ENCODE peak calls at places on chromosomes 3 and 15, in four cellular contexts. M is HepG2, T is K562, O is H1. L is an unnamed sample.

GRCh38 chr15:89828324-89829145 is 13.9 kb upstream of the ANPEP start:
- DNase-seq in O (no peak), T (no peak), M (no peak), L (no peak)

GRCh38 chr3:127639173-127640030 is 10.4 kb downstream of the PODXL2 start:
- DNase-seq in M (no peak), O (no peak), T (no peak), L (no peak)

GRCh38 chr3:124360140-124360539 is 368.2 kb upstream of the ROPN1 start:
- DNase-seq in M (no peak), T (no peak), O (no peak), L (no peak)

GRCh38 chr15:72801590-72802345 is 18.2 kb upstream of the ADPGK start:
- DNase-seq in O (no peak), T (no peak), M (no peak), L (no peak)

GRCh38 chr3:34449305-34449704 is 650.9 kb downstream of the PDCD6IP start:
- DNase-seq in M (no peak), T (no peak), O (no peak), L (no peak)

GRCh38 chr3:53491276-53491675 is 3.1 kb upstream of the CACNA1D start:
- DNase-seq in T (no peak), M (no peak), O (no peak), L (no peak)

GRCh38 chr3:160227389-160227788 is 2.2 kb downstream of the C3orf80 start:
- DNase-seq in O (no peak), M (no peak), T (no peak), L (no peak)

GRCh38 chr15:34679326-34679725 is 75.5 kb downstream of the GJD2 start:
- DNase-seq in M (no peak), O (no peak), T (no peak), L (no peak)

GRCh38 chr15:72671531-72671930 is 14.5 kb downstream of the HIGD2B start:
- DNase-seq in M (no peak), T (no peak), O (no peak), L (no peak)

GRCh38 chr15:31268911-31269784 is 57.5 kb upstream of the KLF13 start:
- DNase-seq in O (peak), T (no peak), M (no peak), L (peak)

GRCh38 chr3:57752307-57752706 is 3.8 kb upstream of the SLMAP start:
- DNase-seq in T (no peak), M (no peak), O (no peak), L (no peak)

GRCh38 chr3:42489116-42489936 is 13.1 kb upstream of the VIPR1 start:
- DNase-seq in T (no peak), M (no peak), O (peak), L (no peak)

GRCh38 chr3:113898892-113899291 is 48.9 kb upstream of the ZDHHC23 start:
- DNase-seq in O (no peak), T (no peak), M (no peak), L (no peak)

GRCh38 chr3:6750782-6751181 is 110.1 kb upstream of the GRM7 start:
- DNase-seq in M (no peak), O (no peak), T (no peak), L (no peak)

GRCh38 chr3:152257246-152258074 is 11.3 kb upstream of the MBNL1 start:
- DNase-seq in T (no peak), M (no peak), O (no peak), L (no peak)

GRCh38 chr15:99141943-99142342 is 37.1 kb downstream of the SYNM start:
- DNase-seq in O (no peak), T (no peak), M (no peak), L (no peak)

GRCh38 chr3:73623996-73624362 is 762 bp downstream of the PDZRN3 start:
- DNase-seq in M (no peak), T (no peak), O (peak), L (peak)

GRCh38 chr3:157107644-157108133 is 52.3 kb downstream of the CCNL1 start:
- DNase-seq in M (no peak), T (peak), O (no peak), L (no peak)

GRCh38 chr3:179421500-179421899 is 29.8 kb downstream of the GNB4 start:
- DNase-seq in T (peak), O (no peak), M (no peak), L (peak)

GRCh38 chr3:49882182-49882581 is 12.5 kb upstream of the CAMKV start:
- DNase-seq in M (no peak), T (no peak), O (no peak), L (no peak)

GRCh38 chr3:100893108-100893507 is 100.1 kb downstream of the ABI3BP start:
- DNase-seq in M (no peak), T (no peak), O (no peak), L (no peak)

GRCh38 chr3:156431334-156432121 is 123.4 kb downstream of the SSR3 start:
- DNase-seq in T (no peak), M (no peak), O (no peak), L (no peak)

GRCh38 chr3:45188714-45189659 is 37.1 kb downstream of the TMEM158 start:
- DNase-seq in T (no peak), O (no peak), M (peak), L (no peak)

DNA sequence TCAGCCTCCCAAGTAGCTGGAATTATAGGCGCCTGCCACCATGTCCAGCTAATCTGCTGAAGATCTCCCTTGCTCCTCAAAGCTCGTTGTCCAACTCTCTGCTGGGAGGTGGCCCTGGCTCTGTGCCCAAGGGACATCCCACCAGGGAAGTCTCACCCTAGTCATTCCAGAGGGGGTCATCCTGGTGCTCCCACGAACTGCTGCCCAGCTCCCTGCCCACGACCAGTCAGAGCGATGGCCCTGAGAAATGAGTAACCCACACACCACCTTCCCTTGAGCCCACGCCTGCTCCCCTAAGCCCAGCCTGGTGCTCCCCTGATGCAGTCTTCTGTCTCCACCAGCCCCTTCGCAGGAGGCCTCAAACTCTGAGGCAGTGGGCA is 5.2 kb downstream of the KLHL25 start:
- DNase-seq in M (no peak), O (no peak), T (no peak), L (no peak)
- TF ChIP-seq JUN in M (no peak), O (no peak), T (no peak), L (no peak)

GRCh38 chr15:65365229-65365628 is 12.6 kb downstream of the IGDCC3 start:
- DNase-seq in O (peak), T (no peak), M (peak), L (peak)
- TF ChIP-seq MAX in O (no peak), T (no peak), M (no peak), L (no peak)

DNA sequence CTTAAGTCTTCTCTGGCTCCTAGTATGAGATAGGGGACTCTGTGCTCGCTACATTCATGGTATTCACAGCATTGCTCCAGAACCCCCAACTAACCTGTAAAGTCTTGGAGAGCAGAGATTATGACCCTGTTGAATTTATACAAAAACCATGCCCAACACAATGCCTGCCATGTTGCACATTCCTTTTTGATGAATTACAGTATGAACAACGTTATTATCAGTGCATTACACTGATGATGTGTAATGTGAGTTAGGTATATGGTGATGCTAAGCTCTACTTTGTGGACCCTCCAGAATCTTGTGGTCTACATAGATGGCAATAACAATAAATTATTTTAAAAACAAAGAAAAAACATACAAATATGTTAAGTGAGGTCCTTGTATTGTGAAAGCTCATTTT is 64.3 kb downstream of the EOMES start:
- DNase-seq in O (no peak), T (no peak), M (no peak), L (no peak)
- TF ChIP-seq ATF2 in O (no peak), T (no peak), M (no peak), L (no peak)

DNA sequence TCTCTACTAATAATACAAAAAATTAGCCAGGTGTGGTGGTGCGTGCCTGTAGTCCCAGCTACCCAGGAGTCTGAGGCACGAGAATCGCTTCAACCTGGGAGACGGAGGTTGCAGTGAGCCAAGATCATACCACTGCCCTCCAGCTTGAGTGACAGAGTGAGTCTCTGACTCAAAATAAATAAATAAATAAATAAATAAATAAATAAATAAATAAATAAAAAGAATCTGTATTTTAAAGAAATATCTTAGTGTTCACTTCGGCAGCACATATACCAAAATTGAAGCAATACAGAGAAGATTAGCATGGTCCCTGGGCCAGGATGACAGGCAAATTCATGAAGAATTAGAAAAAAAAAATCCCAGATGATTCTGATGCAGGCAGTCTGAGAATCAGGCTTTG is 51.9 kb downstream of the ROBO2 start:
- DNase-seq in T (no peak), M (no peak), O (no peak), L (no peak)
- TF ChIP-seq JUN in T (no peak), M (no peak), O (no peak), L (no peak)

DNA sequence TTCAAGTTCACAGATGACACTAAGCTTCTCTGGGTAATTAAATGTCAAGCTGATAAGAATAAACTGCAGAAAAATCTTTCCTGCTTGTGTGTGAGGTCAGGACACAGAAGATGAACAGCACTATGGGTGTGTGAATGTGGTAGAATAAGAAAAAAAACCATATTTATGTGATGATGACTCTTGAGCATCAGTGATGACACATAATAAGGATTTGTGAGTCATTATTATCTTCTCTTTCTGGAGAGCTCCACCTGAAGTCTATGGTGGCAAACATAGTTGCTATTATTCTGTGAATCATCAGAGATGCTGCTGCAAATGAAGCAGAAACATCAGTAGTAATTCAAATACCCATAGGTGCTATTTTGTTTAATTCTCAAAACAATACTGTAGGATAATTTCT is 422.4 kb downstream of the DIPK2A start:
- DNase-seq in O (no peak), M (no peak), T (no peak), L (no peak)
- TF ChIP-seq MAX in O (no peak), M (no peak), T (no peak), L (no peak)

DNA sequence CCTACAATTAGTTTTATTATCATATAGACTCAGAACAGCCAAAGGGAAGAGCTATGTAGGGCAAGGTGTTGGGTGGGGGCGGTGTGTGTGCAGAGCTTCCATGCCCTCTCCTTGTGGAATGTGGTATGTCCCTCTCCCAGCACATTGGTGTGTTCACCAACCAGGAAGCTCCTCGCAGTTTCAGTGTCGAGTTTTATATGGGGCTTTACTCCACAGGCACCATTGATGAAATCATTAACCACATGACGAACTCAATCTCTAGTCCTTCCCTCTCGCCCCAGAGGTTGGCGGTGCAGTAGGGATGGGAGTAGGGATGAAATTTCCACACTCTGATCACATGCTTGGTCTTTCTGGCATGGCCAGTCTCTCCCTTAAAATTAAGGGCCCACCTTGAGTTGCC is 13.6 kb upstream of the SRP14 start:
- DNase-seq in M (no peak), O (no peak), T (no peak), L (no peak)
- TF ChIP-seq ATF2 in M (no peak), O (no peak), T (no peak), L (no peak)

GRCh38 chr3:18363367-18363766 is 61.8 kb downstream of the SATB1 start:
- DNase-seq in T (no peak), M (no peak), O (no peak), L (no peak)
- TF ChIP-seq JUN in T (no peak), M (no peak), O (no peak), L (no peak)